ENCODE peak calls at places on chromosomes 6 and 20, in five cellular contexts. One of them, this sample, is unnamed.

GRCh38 chr6:144007779-144008500 is at the start of gene PLAGL1:
- DNase-seq in CD8-positive, alpha-beta memory T cell: peak; percentile 9
- DNase-seq in CD4-positive, CD25-positive, alpha-beta regulatory T cell: no peak
- DNase-seq in pancreas: peak; percentile 66
- DNase-seq in endodermal cell: peak; percentile 78
- DNase-seq in this sample: peak; percentile 75

GRCh38 chr20:17992847-17993508 is 24.2 kb downstream of the MGME1 start:
- DNase-seq in endodermal cell: no peak
- DNase-seq in pancreas: no peak
- DNase-seq in CD8-positive, alpha-beta memory T cell: no peak
- DNase-seq in CD4-positive, CD25-positive, alpha-beta regulatory T cell: no peak
- DNase-seq in this sample: no peak

GRCh38 chr6:135066806-135067205 is 12.2 kb upstream of the HBS1L start:
- DNase-seq in endodermal cell: no peak
- DNase-seq in CD4-positive, CD25-positive, alpha-beta regulatory T cell: no peak
- DNase-seq in CD8-positive, alpha-beta memory T cell: no peak
- DNase-seq in pancreas: no peak
- DNase-seq in this sample: no peak

GRCh38 chr6:88680654-88681053 is 282.8 kb downstream of the RNGTT start:
- DNase-seq in pancreas: no peak
- DNase-seq in CD8-positive, alpha-beta memory T cell: no peak
- DNase-seq in CD4-positive, CD25-positive, alpha-beta regulatory T cell: no peak
- DNase-seq in endodermal cell: no peak
- DNase-seq in this sample: no peak

GRCh38 chr6:158002951-158003853 is 21.5 kb downstream of the SYNJ2 start:
- DNase-seq in CD8-positive, alpha-beta memory T cell: no peak
- DNase-seq in CD4-positive, CD25-positive, alpha-beta regulatory T cell: no peak
- DNase-seq in pancreas: no peak
- DNase-seq in endodermal cell: no peak
- DNase-seq in this sample: peak; percentile 30

GRCh38 chr20:11057624-11058023 is 383.8 kb upstream of the JAG1 start:
- DNase-seq in CD4-positive, CD25-positive, alpha-beta regulatory T cell: no peak
- DNase-seq in CD8-positive, alpha-beta memory T cell: no peak
- DNase-seq in pancreas: no peak
- DNase-seq in endodermal cell: no peak
- DNase-seq in this sample: no peak

GRCh38 chr6:143701343-143702234 is 23.8 kb downstream of the PHACTR2 start:
- DNase-seq in pancreas: no peak
- DNase-seq in CD8-positive, alpha-beta memory T cell: no peak
- DNase-seq in endodermal cell: no peak
- DNase-seq in CD4-positive, CD25-positive, alpha-beta regulatory T cell: no peak
- DNase-seq in this sample: no peak

GRCh38 chr6:26232950-26233607 is 131.9 kb upstream of the BTN3A2 start:
- DNase-seq in CD4-positive, CD25-positive, alpha-beta regulatory T cell: peak; percentile 26
- DNase-seq in pancreas: no peak
- DNase-seq in endodermal cell: peak; percentile 74
- DNase-seq in CD8-positive, alpha-beta memory T cell: peak; percentile 63
- DNase-seq in this sample: no peak

GRCh38 chr20:24620937-24621519 is 151.6 kb downstream of the SYNDIG1 start:
- DNase-seq in CD4-positive, CD25-positive, alpha-beta regulatory T cell: no peak
- DNase-seq in endodermal cell: no peak
- DNase-seq in pancreas: no peak
- DNase-seq in CD8-positive, alpha-beta memory T cell: no peak
- DNase-seq in this sample: no peak

GRCh38 chr6:131657630-131658111 is 20.6 kb downstream of the ENPP3 start:
- DNase-seq in CD4-positive, CD25-positive, alpha-beta regulatory T cell: no peak
- DNase-seq in pancreas: no peak
- DNase-seq in endodermal cell: no peak
- DNase-seq in CD8-positive, alpha-beta memory T cell: no peak
- DNase-seq in this sample: no peak

GRCh38 chr6:4167833-4168232 is 32.5 kb upstream of the ECI2 start:
- DNase-seq in CD8-positive, alpha-beta memory T cell: no peak
- DNase-seq in CD4-positive, CD25-positive, alpha-beta regulatory T cell: no peak
- DNase-seq in endodermal cell: no peak
- DNase-seq in pancreas: no peak
- DNase-seq in this sample: no peak

GRCh38 chr6:146543211-146543939 is at the start of gene RAB32:
- DNase-seq in CD4-positive, CD25-positive, alpha-beta regulatory T cell: no peak
- DNase-seq in endodermal cell: peak; percentile 95
- DNase-seq in CD8-positive, alpha-beta memory T cell: no peak
- DNase-seq in pancreas: peak; percentile 90
- DNase-seq in this sample: peak; percentile 98

GRCh38 chr20:10540636-10541493 is 105.8 kb downstream of the SLX4IP start:
- DNase-seq in CD4-positive, CD25-positive, alpha-beta regulatory T cell: no peak
- DNase-seq in endodermal cell: no peak
- DNase-seq in CD8-positive, alpha-beta memory T cell: no peak
- DNase-seq in pancreas: no peak
- DNase-seq in this sample: no peak

GRCh38 chr20:59908855-59909254 is 24.6 kb downstream of the SYCP2 start:
- DNase-seq in CD4-positive, CD25-positive, alpha-beta regulatory T cell: no peak
- DNase-seq in CD8-positive, alpha-beta memory T cell: no peak
- DNase-seq in pancreas: no peak
- DNase-seq in endodermal cell: no peak
- DNase-seq in this sample: no peak

GRCh38 chr6:42368156-42368555 is 83.6 kb downstream of the TRERF1 start:
- DNase-seq in pancreas: no peak
- DNase-seq in CD4-positive, CD25-positive, alpha-beta regulatory T cell: peak; percentile 32
- DNase-seq in CD8-positive, alpha-beta memory T cell: peak; percentile 39
- DNase-seq in endodermal cell: no peak
- DNase-seq in this sample: no peak

GRCh38 chr20:4893709-4894108 is 107.6 kb downstream of the SLC23A2 start:
- DNase-seq in endodermal cell: no peak
- DNase-seq in CD4-positive, CD25-positive, alpha-beta regulatory T cell: no peak
- DNase-seq in CD8-positive, alpha-beta memory T cell: no peak
- DNase-seq in pancreas: no peak
- DNase-seq in this sample: no peak

GRCh38 chr20:23918101-23918862 is 38.7 kb upstream of the CST5 start:
- DNase-seq in pancreas: no peak
- DNase-seq in endodermal cell: no peak
- DNase-seq in CD4-positive, CD25-positive, alpha-beta regulatory T cell: no peak
- DNase-seq in CD8-positive, alpha-beta memory T cell: no peak
- DNase-seq in this sample: peak; percentile 15

GRCh38 chr6:143692696-143693095 is 14.9 kb downstream of the PHACTR2 start:
- DNase-seq in pancreas: no peak
- DNase-seq in CD8-positive, alpha-beta memory T cell: no peak
- DNase-seq in endodermal cell: no peak
- DNase-seq in CD4-positive, CD25-positive, alpha-beta regulatory T cell: no peak
- DNase-seq in this sample: no peak

GRCh38 chr20:33490023-33490933 is at the start of gene CBFA2T2:
- DNase-seq in pancreas: peak; percentile 60
- DNase-seq in CD4-positive, CD25-positive, alpha-beta regulatory T cell: no peak
- DNase-seq in CD8-positive, alpha-beta memory T cell: no peak
- DNase-seq in endodermal cell: no peak
- DNase-seq in this sample: peak; percentile 83

GRCh38 chr20:5845686-5846651 is 95.8 kb downstream of the SHLD1 start:
- DNase-seq in pancreas: no peak
- DNase-seq in CD4-positive, CD25-positive, alpha-beta regulatory T cell: peak; percentile 34
- DNase-seq in CD8-positive, alpha-beta memory T cell: no peak
- DNase-seq in endodermal cell: no peak
- DNase-seq in this sample: no peak

GRCh38 chr6:83708546-83708969 is 343 bp downstream of the SNAP91 start:
- DNase-seq in CD8-positive, alpha-beta memory T cell: no peak
- DNase-seq in CD4-positive, CD25-positive, alpha-beta regulatory T cell: no peak
- DNase-seq in endodermal cell: no peak
- DNase-seq in pancreas: no peak
- DNase-seq in this sample: peak; percentile 28

GRCh38 chr6:55748880-55749279 is 126.5 kb downstream of the BMP5 start:
- DNase-seq in endodermal cell: no peak
- DNase-seq in CD8-positive, alpha-beta memory T cell: no peak
- DNase-seq in CD4-positive, CD25-positive, alpha-beta regulatory T cell: no peak
- DNase-seq in pancreas: no peak
- DNase-seq in this sample: no peak

GRCh38 chr6:109239192-109239917 is 142.9 kb downstream of the CD164 start:
- DNase-seq in endodermal cell: no peak
- DNase-seq in pancreas: no peak
- DNase-seq in CD4-positive, CD25-positive, alpha-beta regulatory T cell: no peak
- DNase-seq in CD8-positive, alpha-beta memory T cell: no peak
- DNase-seq in this sample: peak; percentile 62

GRCh38 chr6:73586416-73586974 is 65.7 kb upstream of the EEF1A1 start:
- DNase-seq in CD4-positive, CD25-positive, alpha-beta regulatory T cell: no peak
- DNase-seq in pancreas: no peak
- DNase-seq in endodermal cell: no peak
- DNase-seq in CD8-positive, alpha-beta memory T cell: no peak
- DNase-seq in this sample: no peak

GRCh38 chr20:57618091-57618765 is 2.0 kb downstream of the ZBP1 start:
- DNase-seq in CD8-positive, alpha-beta memory T cell: no peak
- DNase-seq in endodermal cell: no peak
- DNase-seq in pancreas: no peak
- DNase-seq in CD4-positive, CD25-positive, alpha-beta regulatory T cell: no peak
- DNase-seq in this sample: peak; percentile 39

GRCh38 chr6:42137192-42137753 is 5.1 kb downstream of the C6orf132 start:
- DNase-seq in CD8-positive, alpha-beta memory T cell: no peak
- DNase-seq in pancreas: no peak
- DNase-seq in CD4-positive, CD25-positive, alpha-beta regulatory T cell: no peak
- DNase-seq in endodermal cell: peak; percentile 87
- DNase-seq in this sample: no peak

GRCh38 chr6:168239374-168239773 is 80.2 kb downstream of the DACT2 start:
- DNase-seq in CD8-positive, alpha-beta memory T cell: no peak
- DNase-seq in CD4-positive, CD25-positive, alpha-beta regulatory T cell: no peak
- DNase-seq in endodermal cell: no peak
- DNase-seq in pancreas: no peak
- DNase-seq in this sample: no peak

GRCh38 chr6:87661016-87661415 is 41.0 kb downstream of the AKIRIN2 start:
- DNase-seq in CD4-positive, CD25-positive, alpha-beta regulatory T cell: no peak
- DNase-seq in pancreas: no peak
- DNase-seq in CD8-positive, alpha-beta memory T cell: no peak
- DNase-seq in endodermal cell: no peak
- DNase-seq in this sample: no peak

GRCh38 chr20:48904566-48905321 is 16.8 kb upstream of the ARFGEF2 start:
- DNase-seq in pancreas: peak; percentile 20
- DNase-seq in endodermal cell: peak; percentile 86
- DNase-seq in CD8-positive, alpha-beta memory T cell: peak; percentile 59
- DNase-seq in CD4-positive, CD25-positive, alpha-beta regulatory T cell: peak; percentile 54
- DNase-seq in this sample: no peak

GRCh38 chr6:129212081-129212480 is 329.1 kb downstream of the LAMA2 start:
- DNase-seq in endodermal cell: no peak
- DNase-seq in CD4-positive, CD25-positive, alpha-beta regulatory T cell: no peak
- DNase-seq in pancreas: no peak
- DNase-seq in CD8-positive, alpha-beta memory T cell: no peak
- DNase-seq in this sample: no peak

GRCh38 chr6:167396659-167397490 is 72.0 kb downstream of the TTLL2 start:
- DNase-seq in CD4-positive, CD25-positive, alpha-beta regulatory T cell: no peak
- DNase-seq in pancreas: no peak
- DNase-seq in endodermal cell: peak; percentile 28
- DNase-seq in CD8-positive, alpha-beta memory T cell: no peak
- DNase-seq in this sample: no peak

GRCh38 chr6:138387577-138388368 is 10.1 kb downstream of the SMIM28 start:
- DNase-seq in pancreas: no peak
- DNase-seq in endodermal cell: no peak
- DNase-seq in CD8-positive, alpha-beta memory T cell: no peak
- DNase-seq in CD4-positive, CD25-positive, alpha-beta regulatory T cell: no peak
- DNase-seq in this sample: no peak

GRCh38 chr20:32368323-32368722 is 10.2 kb downstream of the ASXL1 start:
- DNase-seq in CD8-positive, alpha-beta memory T cell: no peak
- DNase-seq in endodermal cell: no peak
- DNase-seq in pancreas: no peak
- DNase-seq in CD4-positive, CD25-positive, alpha-beta regulatory T cell: no peak
- DNase-seq in this sample: no peak
- H3K4me1 ChIP-seq in CD8-positive, alpha-beta memory T cell: peaks cover 50% of the 10 kb centered on the region
- H3K4me1 ChIP-seq in endodermal cell: no peaks in the 10 kb centered on the region
- H3K4me1 ChIP-seq in pancreas: peaks cover 36% of the 10 kb centered on the region
- H3K4me1 ChIP-seq in CD4-positive, CD25-positive, alpha-beta regulatory T cell: peaks cover 59% of the 10 kb centered on the region
- H3K4me1 ChIP-seq in this sample: peaks cover 41% of the 10 kb centered on the region

DNA sequence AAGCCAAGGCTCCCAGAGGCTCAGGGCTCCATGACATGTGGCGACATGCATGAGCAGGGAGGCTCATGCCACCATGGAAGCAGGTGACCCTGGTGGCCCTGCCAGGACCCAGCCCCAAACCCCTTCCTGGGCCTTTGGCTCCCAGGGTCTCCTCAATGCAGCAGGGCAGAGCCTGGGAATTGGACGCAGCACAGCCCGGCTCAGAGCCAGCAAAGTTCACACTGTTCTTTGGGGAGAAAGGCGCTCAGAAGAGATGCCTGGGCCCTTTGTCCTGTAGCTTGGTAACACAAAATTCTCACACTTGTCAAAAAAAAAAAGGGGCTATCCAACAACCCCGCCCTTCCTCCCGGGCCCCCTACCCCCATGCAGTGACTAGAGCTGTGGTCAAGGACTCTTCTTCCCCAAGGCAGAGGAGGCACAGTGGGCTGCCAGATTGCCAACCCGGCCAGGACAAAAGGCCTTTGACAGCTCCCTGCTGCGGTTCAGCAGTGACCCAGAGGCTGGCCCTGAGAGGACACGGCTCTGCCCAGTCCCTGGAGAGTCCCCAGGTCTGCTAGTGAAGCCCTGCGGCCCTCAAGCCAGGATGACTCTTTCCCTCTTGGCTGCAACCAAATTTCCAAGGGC is 2.0 kb downstream of the NKAIN4 start:
- DNase-seq in endodermal cell: no peak
- DNase-seq in CD4-positive, CD25-positive, alpha-beta regulatory T cell: no peak
- DNase-seq in CD8-positive, alpha-beta memory T cell: no peak
- DNase-seq in pancreas: no peak
- DNase-seq in this sample: no peak
- H3K27me3 ChIP-seq in endodermal cell: peaks cover 54% of the 10 kb centered on the region
- H3K27me3 ChIP-seq in CD4-positive, CD25-positive, alpha-beta regulatory T cell: peaks cover 7% of the 10 kb centered on the region
- H3K27me3 ChIP-seq in CD8-positive, alpha-beta memory T cell: peaks cover 28% of the 10 kb centered on the region
- H3K27me3 ChIP-seq in pancreas: peaks cover 3% of the 10 kb centered on the region
- H3K27me3 ChIP-seq in this sample: peaks cover 74% of the 10 kb centered on the region

DNA sequence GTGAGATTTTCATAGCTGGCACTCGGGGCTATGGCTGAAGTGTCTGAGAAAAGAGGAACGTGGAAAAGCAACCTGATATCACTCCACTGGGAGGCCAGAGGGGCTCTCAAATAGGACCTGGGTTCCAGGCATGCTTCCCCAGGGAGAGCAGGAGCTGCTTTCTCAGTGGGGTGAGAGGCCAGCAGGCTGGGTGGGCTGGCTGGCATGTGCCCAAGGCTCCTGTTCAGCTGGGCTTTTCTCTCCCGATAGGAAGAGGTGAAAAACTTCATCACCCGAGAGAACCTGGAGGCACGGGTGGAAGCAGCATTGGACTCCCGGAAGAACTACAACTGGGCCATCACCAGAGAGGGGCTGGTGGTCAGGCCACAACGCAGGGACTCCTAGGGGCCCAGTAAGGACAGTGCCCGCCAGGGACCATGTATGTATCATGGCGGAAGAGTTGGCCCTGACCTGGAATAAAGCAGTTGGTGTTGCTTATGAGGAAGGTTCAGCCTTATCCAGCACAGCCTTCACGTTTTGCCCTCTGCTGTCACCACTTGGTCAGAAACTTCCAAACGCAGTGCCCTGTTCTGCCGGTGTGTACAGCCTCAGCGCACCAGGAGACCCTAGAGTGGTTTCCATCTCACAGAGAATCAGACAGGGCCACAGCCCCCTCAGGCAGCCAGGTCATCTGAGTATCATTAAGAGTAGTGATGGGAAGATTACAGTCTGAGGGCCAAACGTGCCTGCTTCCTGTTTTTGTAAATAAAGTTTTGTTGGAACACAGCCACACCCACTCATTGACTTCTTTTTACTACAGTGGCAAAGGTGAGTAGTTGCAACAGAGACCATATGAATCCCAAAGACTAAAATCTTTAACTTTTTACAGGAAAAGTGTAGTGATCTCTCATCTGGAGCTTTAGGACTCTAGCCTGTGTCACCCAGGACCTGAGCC is 1.9 kb downstream of the MRPS26 start:
- DNase-seq in pancreas: no peak
- DNase-seq in CD8-positive, alpha-beta memory T cell: no peak
- DNase-seq in endodermal cell: no peak
- DNase-seq in CD4-positive, CD25-positive, alpha-beta regulatory T cell: no peak
- DNase-seq in this sample: no peak
- H3K4me3 ChIP-seq in pancreas: no peak overlapping the region
- H3K4me3 ChIP-seq in CD8-positive, alpha-beta memory T cell: no peak overlapping the region
- H3K4me3 ChIP-seq in endodermal cell: peak overlapping the region; percentile 95
- H3K4me3 ChIP-seq in CD4-positive, CD25-positive, alpha-beta regulatory T cell: no peak overlapping the region
- H3K4me3 ChIP-seq in this sample: no peak overlapping the region

GRCh38 chr20:62191781-62192559 is 9.1 kb downstream of the MTG2 start:
- DNase-seq in CD4-positive, CD25-positive, alpha-beta regulatory T cell: no peak
- DNase-seq in pancreas: no peak
- DNase-seq in endodermal cell: no peak
- DNase-seq in CD8-positive, alpha-beta memory T cell: no peak
- DNase-seq in this sample: peak; percentile 23
- H3K4me1 ChIP-seq in CD4-positive, CD25-positive, alpha-beta regulatory T cell: no peaks in the 10 kb centered on the region
- H3K4me1 ChIP-seq in pancreas: no peaks in the 10 kb centered on the region
- H3K4me1 ChIP-seq in endodermal cell: no peaks in the 10 kb centered on the region
- H3K4me1 ChIP-seq in CD8-positive, alpha-beta memory T cell: no peaks in the 10 kb centered on the region
- H3K4me1 ChIP-seq in this sample: peaks cover 5% of the 10 kb centered on the region

This sample was measured in lower lobe of right lung.